ENCODE peak calls at places on chromosomes 13 and 19, in four cellular contexts. M is GM12878, Q is K562, U is GM23338. D is an unnamed sample.

GRCh38 chr19:17045907-17046502 is 19.4 kb upstream of the CPAMD8 start:
- DNase-seq in M (no peak), Q (no peak), U (no peak), D (no peak)

GRCh38 chr13:55576389-55576788 is 1564.3 kb upstream of the PRR20A start:
- DNase-seq in M (no peak), Q (no peak), U (peak; percentile 51), D (no peak)

GRCh38 chr19:50851620-50852019 is 3.1 kb upstream of the KLK3 start:
- DNase-seq in M (no peak), Q (no peak), U (no peak), D (no peak)

GRCh38 chr13:112904436-112904960 is 64.5 kb upstream of the MCF2L start:
- DNase-seq in M (no peak), Q (no peak), U (no peak), D (no peak)

GRCh38 chr13:101433895-101434294 is 17.6 kb upstream of the NALCN start:
- DNase-seq in M (no peak), Q (no peak), U (no peak), D (no peak)

GRCh38 chr13:111336666-111337065 is 16.2 kb downstream of the TEX29 start:
- DNase-seq in M (no peak), Q (no peak), U (no peak), D (no peak)

GRCh38 chr19:10408511-10409291 is 5.4 kb upstream of the CDC37 start:
- DNase-seq in M (no peak), Q (peak; percentile 2), U (no peak), D (no peak)

GRCh38 chr19:19105365-19106060 is 32.8 kb downstream of the TMEM161A start:
- DNase-seq in M (peak; percentile 13), Q (peak; percentile 95), U (peak; percentile 96), D (peak; percentile 72)

GRCh38 chr19:33703821-33704220 is 82.1 kb downstream of the CHST8 start:
- DNase-seq in M (no peak), Q (no peak), U (no peak), D (no peak)

GRCh38 chr19:40555978-40556689 is 20.5 kb upstream of the SHKBP1 start:
- DNase-seq in M (no peak), Q (no peak), U (no peak), D (no peak)

GRCh38 chr13:42753697-42754096 is 27.7 kb upstream of the FAM216B start:
- DNase-seq in M (no peak), Q (no peak), U (no peak), D (no peak)

GRCh38 chr19:38830039-38830733 is 1.4 kb downstream of the ECH1 start:
- DNase-seq in M (no peak), Q (no peak), U (no peak), D (no peak)

GRCh38 chr13:26185720-26186119 is 36.4 kb downstream of the RNF6 start:
- DNase-seq in M (no peak), Q (no peak), U (no peak), D (no peak)

GRCh38 chr13:84670245-84670644 is 788.0 kb upstream of the SLITRK1 start:
- DNase-seq in M (no peak), Q (no peak), U (no peak), D (no peak)

GRCh38 chr19:4952945-4953344 is 16.0 kb upstream of the KDM4B start:
- DNase-seq in M (no peak), Q (no peak), U (no peak), D (no peak)

GRCh38 chr19:10271543-10272086 is 695 bp downstream of the ICAM1 start:
- DNase-seq in M (no peak), Q (peak; percentile 45), U (no peak), D (no peak)

GRCh38 chr19:45154064-45154827 is 6.5 kb downstream of the NKPD1 start:
- DNase-seq in M (no peak), Q (peak; percentile 85), U (no peak), D (no peak)

GRCh38 chr13:75454497-75454896 is 27.5 kb downstream of the TBC1D4 start:
- DNase-seq in M (no peak), Q (no peak), U (no peak), D (no peak)

GRCh38 chr19:29120471-29120870 is 92.5 kb downstream of the UQCRFS1 start:
- DNase-seq in M (no peak), Q (no peak), U (no peak), D (no peak)

GRCh38 chr13:48078251-48078656 is 16.6 kb downstream of the MED4 start:
- DNase-seq in M (peak; percentile 68), Q (no peak), U (peak; percentile 20), D (peak; percentile 21)

GRCh38 chr19:1446713-1447564 is 3.0 kb upstream of the APC2 start:
- DNase-seq in M (no peak), Q (no peak), U (peak; percentile 68), D (no peak)

GRCh38 chr13:44989941-44990340 is 603 bp downstream of the GPALPP1 start:
- DNase-seq in M (no peak), Q (no peak), U (peak; percentile 22), D (peak; percentile 5)

GRCh38 chr19:50573741-50574461 is 5.7 kb upstream of the LRRC4B start:
- DNase-seq in M (no peak), Q (no peak), U (no peak), D (no peak)

GRCh38 chr13:28489536-28489935 is 5.4 kb downstream of the FLT1 start:
- DNase-seq in M (no peak), Q (no peak), U (no peak), D (no peak)

GRCh38 chr13:36753176-36753575 is 65.8 kb upstream of the RFXAP start:
- DNase-seq in M (no peak), Q (no peak), U (no peak), D (no peak)

GRCh38 chr19:4413588-4413987 is 11.1 kb downstream of the CHAF1A start:
- DNase-seq in M (no peak), Q (no peak), U (no peak), D (no peak)

GRCh38 chr13:109677206-109677605 is 109.2 kb downstream of the IRS2 start:
- DNase-seq in M (no peak), Q (no peak), U (no peak), D (no peak)

GRCh38 chr13:50599927-50600326 is 243.6 kb downstream of the DLEU7 start:
- DNase-seq in M (no peak), Q (peak; percentile 10), U (no peak), D (no peak)

GRCh38 chr19:4755459-4755858 is 31.8 kb upstream of the DPP9 start:
- DNase-seq in M (no peak), Q (no peak), U (no peak), D (no peak)

GRCh38 chr19:2661615-2662014 is 40.9 kb downstream of the GNG7 start:
- DNase-seq in M (no peak), Q (no peak), U (peak; percentile 57), D (no peak)
- TF ChIP-seq JUNB in M (no peak), Q (no peak), U (no peak), D (no peak)

GRCh38 chr19:58556633-58557252 is 1.7 kb downstream of the UBE2M start:
- DNase-seq in M (no peak), Q (no peak), U (no peak), D (no peak)

GRCh38 chr19:58558623-58559274 is 338 bp upstream of the UBE2M start:
- DNase-seq in M (peak; percentile 95), Q (peak; percentile 81), U (peak; percentile 99), D (peak; percentile 93)

GRCh38 chr19:58559275-58560006 is 1.0 kb upstream of the UBE2M start:
- DNase-seq in M (peak; percentile 76), Q (peak; percentile 95), U (peak; percentile 96), D (peak; percentile 97)

GRCh38 chr19:58557253-58558065 is 952 bp downstream of the UBE2M start:
- DNase-seq in M (no peak), Q (no peak), U (no peak), D (no peak)

DNA sequence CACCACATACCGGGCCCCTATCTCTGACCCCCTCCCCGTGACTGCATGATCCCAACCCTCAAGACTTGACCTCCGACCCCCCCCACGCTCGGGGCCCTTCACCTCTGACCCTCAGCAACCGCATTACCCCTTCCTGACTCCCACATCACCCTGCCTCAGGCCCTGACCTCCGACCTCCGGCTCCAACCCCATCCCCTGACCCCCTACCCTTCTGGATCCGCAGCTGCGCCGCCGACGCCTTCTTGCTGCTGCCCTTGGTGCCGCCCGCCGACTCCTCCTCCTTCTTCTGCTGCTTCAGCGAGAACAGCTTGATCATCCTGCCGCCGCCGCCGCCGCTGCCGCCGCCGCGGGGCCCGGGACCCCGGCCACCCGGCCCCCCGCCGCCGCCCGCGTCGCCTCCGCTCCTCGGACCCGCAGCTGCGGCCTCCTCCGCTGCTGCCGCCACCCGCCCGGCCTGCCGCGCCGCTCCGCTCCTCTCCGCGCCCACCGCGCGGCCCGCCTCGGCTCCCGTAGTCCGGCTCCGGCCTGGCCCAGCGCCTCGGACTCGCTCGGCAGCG is at the start of gene UBE2M:
- DNase-seq in M (no peak), Q (peak; percentile 66), U (peak; percentile 63), D (no peak)
- TF ChIP-seq JUNB in M (no peak), Q (no peak), U (no peak), D (no peak)

GRCh38 chr19:11890634-11891033 is 3.1 kb downstream of the ZNF69 start:
- DNase-seq in M (no peak), Q (no peak), U (no peak), D (no peak)

GRCh38 chr19:11887247-11887617 is 350 bp upstream of the ZNF69 start:
- DNase-seq in M (no peak), Q (no peak), U (peak; percentile 48), D (no peak)

DNA sequence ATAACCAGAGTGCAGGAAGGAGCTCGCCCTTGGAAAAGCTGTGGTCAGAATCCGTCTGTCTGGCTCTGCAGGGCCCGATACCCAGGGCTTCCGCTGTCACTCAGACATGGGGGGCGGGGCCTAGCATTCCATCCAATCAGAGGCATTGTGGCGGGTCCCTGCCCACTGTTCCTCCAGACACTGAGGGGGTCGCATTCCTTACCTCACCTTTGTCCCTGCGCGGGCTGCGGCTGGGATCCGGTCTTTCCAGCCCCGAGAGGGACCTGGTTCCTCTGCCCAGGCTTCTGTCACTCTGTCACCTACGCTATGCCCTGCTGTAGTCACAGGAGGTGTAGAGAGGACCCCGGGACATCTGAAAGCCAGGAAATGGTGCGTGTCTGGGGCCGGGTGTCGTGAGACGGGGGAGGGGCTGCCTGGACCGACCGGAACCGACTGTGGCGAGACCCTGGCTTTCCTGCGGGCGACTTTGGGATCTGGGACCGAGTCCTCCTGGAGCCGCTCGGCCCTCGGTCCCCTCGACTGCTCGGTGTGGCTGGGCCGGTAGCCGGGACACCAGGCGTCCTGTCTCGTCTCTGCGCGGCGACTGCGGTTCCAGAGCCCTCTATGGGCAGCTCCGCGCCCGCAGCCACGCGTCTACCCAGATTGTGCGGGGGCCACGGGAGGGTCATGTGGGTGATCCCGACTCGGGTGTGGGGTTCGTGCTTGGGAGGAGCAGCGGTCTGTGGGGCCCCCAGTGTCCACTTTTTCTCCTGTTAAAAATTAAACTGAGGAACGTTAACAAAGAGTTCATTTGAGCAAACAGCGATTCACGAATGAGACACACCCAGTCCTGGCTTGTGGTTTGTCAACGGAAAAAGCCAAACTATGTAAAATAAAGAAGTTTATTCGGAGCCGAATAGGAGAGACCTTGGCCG is at the start of gene ZNF69:
- DNase-seq in M (no peak), Q (peak; percentile 90), U (peak; percentile 98), D (no peak)
- TF ChIP-seq JUNB in M (no peak), Q (no peak), U (no peak), D (no peak)

GRCh38 chr19:49061445-49061844 is 3.2 kb downstream of the NTF4 start:
- DNase-seq in M (no peak), Q (no peak), U (no peak), D (no peak)
- TF ChIP-seq JUNB in M (no peak), Q (no peak), U (no peak), D (no peak)

DNA sequence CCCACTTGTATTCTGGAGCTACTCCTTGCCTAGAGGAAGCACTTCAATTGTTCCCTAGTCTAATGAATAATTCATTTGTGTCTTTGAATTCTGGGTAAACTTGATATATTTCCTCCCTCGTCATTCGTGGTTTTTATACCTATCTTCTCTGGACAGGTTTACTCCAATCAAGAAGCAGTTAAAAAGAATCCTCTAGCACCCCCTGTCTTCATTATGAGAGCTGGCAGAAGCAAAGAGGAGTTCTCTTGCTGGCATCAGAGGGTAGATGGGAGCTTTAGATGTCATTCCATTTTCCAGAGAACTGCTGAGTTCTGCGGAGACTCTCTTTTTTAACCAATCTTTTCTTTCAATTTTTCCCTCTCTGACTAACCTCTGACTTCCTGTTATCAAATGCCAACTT is 627.7 kb downstream of the FGF9 start:
- DNase-seq in M (no peak), Q (no peak), U (peak; percentile 48), D (no peak)
- TF ChIP-seq JUNB in M (no peak), Q (no peak), U (no peak), D (no peak)